ENCODE peak calls at places on chromosomes 1 and 21, in six cellular contexts. N, R, Q, H, U and I are unnamed samples. For H3K4me1, the result is how much of the 10 kb centered on the place peaks cover.

GRCh38 chr1:24901791-24902470 is 28.1 kb downstream of the RUNX3 start:
- DNase-seq in N (no peak), R (no peak), Q (no peak), H (no peak), U (no peak), I (peak)

GRCh38 chr1:228315945-228316588 is 90.6 kb downstream of the TRIM11 start:
- DNase-seq in N (no peak), R (no peak), Q (no peak), H (no peak), U (no peak), I (no peak)

GRCh38 chr1:33392639-33393038 is 38.3 kb downstream of the PHC2 start:
- DNase-seq in N (peak), R (no peak), Q (no peak), H (no peak), U (no peak), I (no peak)

GRCh38 chr1:198811436-198811835 is 172.6 kb downstream of the PTPRC start:
- DNase-seq in N (no peak), R (no peak), Q (no peak), H (no peak), U (no peak), I (no peak)

GRCh38 chr1:247548847-247549246 is at the start of gene GCSAML:
- DNase-seq in N (no peak), R (no peak), Q (no peak), H (no peak), U (no peak), I (no peak)

GRCh38 chr1:244075247-244075722 is 24.2 kb downstream of the ZBTB18 start:
- DNase-seq in N (no peak), R (peak), Q (no peak), H (no peak), U (no peak), I (no peak)

GRCh38 chr1:206855863-206856262 is 9.6 kb upstream of the IL20 start:
- DNase-seq in N (no peak), R (no peak), Q (no peak), H (no peak), U (no peak), I (no peak)

GRCh38 chr1:17798011-17798410 is 42.9 kb downstream of the ACTL8 start:
- DNase-seq in N (no peak), R (no peak), Q (no peak), H (no peak), U (no peak), I (no peak)

GRCh38 chr1:161427733-161428516 is 60.2 kb upstream of the CFAP126 start:
- DNase-seq in N (no peak), R (no peak), Q (no peak), H (no peak), U (peak), I (no peak)

GRCh38 chr1:234240680-234241079 is 132.6 kb upstream of the COA6 start:
- DNase-seq in N (no peak), R (no peak), Q (no peak), H (no peak), U (no peak), I (no peak)

GRCh38 chr1:109304221-109304915 is 2.4 kb downstream of the MYBPHL start:
- DNase-seq in N (no peak), R (no peak), Q (peak), H (no peak), U (no peak), I (no peak)

GRCh38 chr21:8991088-8991907 is 1530.1 kb upstream of the TPTE start:
- DNase-seq in N (no peak), R (no peak), Q (no peak), H (no peak), U (no peak), I (no peak)

GRCh38 chr1:206633708-206634121 is 1.6 kb upstream of the DYRK3 start:
- DNase-seq in N (no peak), R (no peak), Q (no peak), H (no peak), U (no peak), I (no peak)

GRCh38 chr1:69492286-69492685 is 75.4 kb upstream of the LRRC7 start:
- DNase-seq in N (no peak), R (no peak), Q (no peak), H (no peak), U (no peak), I (no peak)

GRCh38 chr1:113142791-113143190 is 69.8 kb downstream of the LRIG2 start:
- DNase-seq in N (no peak), R (no peak), Q (no peak), H (no peak), U (no peak), I (no peak)

GRCh38 chr21:32021319-32022027 is 148.7 kb downstream of the HUNK start:
- DNase-seq in N (no peak), R (no peak), Q (peak), H (peak), U (no peak), I (no peak)

GRCh38 chr1:18294437-18295176 is 186.1 kb upstream of the KLHDC7A start:
- DNase-seq in N (no peak), R (no peak), Q (no peak), H (no peak), U (no peak), I (no peak)

GRCh38 chr1:53295746-53296722 is 31.8 kb downstream of the LRP8 start:
- DNase-seq in N (peak), R (no peak), Q (no peak), H (no peak), U (no peak), I (no peak)

GRCh38 chr1:204468206-204468605 is 26.4 kb downstream of the PIK3C2B start:
- DNase-seq in N (no peak), R (no peak), Q (no peak), H (no peak), U (no peak), I (no peak)

GRCh38 chr1:156709743-156710489 is 4.5 kb upstream of the CRABP2 start:
- DNase-seq in N (peak), R (peak), Q (peak), H (peak), U (no peak), I (no peak)

GRCh38 chr1:203137324-203137723 is 9.8 kb downstream of the ADORA1 start:
- DNase-seq in N (no peak), R (no peak), Q (no peak), H (no peak), U (no peak), I (no peak)

GRCh38 chr1:45765999-45766792 is 15.7 kb upstream of the IPP start:
- DNase-seq in N (no peak), R (no peak), Q (no peak), H (no peak), U (no peak), I (no peak)

GRCh38 chr21:42038826-42039425 is 28.8 kb upstream of the ZBTB21 start:
- DNase-seq in N (no peak), R (no peak), Q (no peak), H (no peak), U (no peak), I (no peak)

GRCh38 chr21:42040411-42041180 is 30.4 kb upstream of the ZBTB21 start:
- DNase-seq in N (no peak), R (no peak), Q (no peak), H (peak), U (no peak), I (no peak)

GRCh38 chr21:42041246-42041645 is 29.9 kb upstream of the UMODL1 start:
- DNase-seq in N (no peak), R (no peak), Q (no peak), H (no peak), U (no peak), I (no peak)

GRCh38 chr21:42039470-42039901 is 29.3 kb upstream of the ZBTB21 start:
- DNase-seq in N (no peak), R (peak), Q (no peak), H (no peak), U (no peak), I (no peak)

GRCh38 chr21:42039911-42040351 is 29.8 kb upstream of the ZBTB21 start:
- DNase-seq in N (no peak), R (no peak), Q (peak), H (peak), U (no peak), I (no peak)
- H3K27ac ChIP-seq in N (peak), R (peak), Q (peak), H (peak), U (no peak), I (no peak)

DNA sequence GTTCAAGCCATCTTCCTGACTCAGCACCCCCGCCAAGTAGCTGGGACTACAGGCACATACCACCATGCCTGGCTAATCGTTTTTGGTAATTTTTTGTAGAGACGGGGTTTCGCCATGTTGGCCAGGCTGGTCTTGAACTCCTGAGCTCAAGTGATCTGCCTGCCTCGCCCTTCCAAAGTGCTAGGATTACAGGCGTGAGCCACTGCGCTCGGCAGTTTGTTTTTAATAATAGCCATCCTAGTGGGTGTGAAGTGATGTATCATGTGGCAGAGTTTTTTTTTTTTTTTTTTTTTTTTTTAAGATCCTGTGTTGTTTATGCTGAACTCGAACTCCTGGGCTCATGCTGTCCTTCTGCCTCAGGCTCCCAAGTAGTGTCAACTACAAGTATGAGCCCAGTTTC is 51.8 kb downstream of the SPEN start:
- DNase-seq in N (no peak), R (no peak), Q (no peak), H (no peak), U (no peak), I (no peak)
- H3K4me1 ChIP-seq in N (under half), R (under half), Q (half or more), H (half or more), U (under half), I (under half)

GRCh38 chr21:28632718-28633408 is 359.8 kb downstream of the LTN1 start:
- DNase-seq in N (no peak), R (no peak), Q (no peak), H (no peak), U (no peak), I (no peak)
- H3K27ac ChIP-seq in N (peak), R (peak), Q (peak), H (peak), U (no peak), I (no peak)

GRCh38 chr1:14941865-14942264 is 211.7 kb upstream of the TMEM51 start:
- DNase-seq in N (no peak), R (no peak), Q (no peak), H (no peak), U (no peak), I (no peak)
- H3K4me1 ChIP-seq in N (under half), R (under half), Q (half or more), H (under half), U (under half), I (under half)

GRCh38 chr1:245126530-245126929 is 28.3 kb upstream of the KIF26B start:
- DNase-seq in N (no peak), R (no peak), Q (no peak), H (no peak), U (no peak), I (no peak)
- H3K27ac ChIP-seq in N (no peak), R (no peak), Q (no peak), H (no peak), U (no peak), I (no peak)

DNA sequence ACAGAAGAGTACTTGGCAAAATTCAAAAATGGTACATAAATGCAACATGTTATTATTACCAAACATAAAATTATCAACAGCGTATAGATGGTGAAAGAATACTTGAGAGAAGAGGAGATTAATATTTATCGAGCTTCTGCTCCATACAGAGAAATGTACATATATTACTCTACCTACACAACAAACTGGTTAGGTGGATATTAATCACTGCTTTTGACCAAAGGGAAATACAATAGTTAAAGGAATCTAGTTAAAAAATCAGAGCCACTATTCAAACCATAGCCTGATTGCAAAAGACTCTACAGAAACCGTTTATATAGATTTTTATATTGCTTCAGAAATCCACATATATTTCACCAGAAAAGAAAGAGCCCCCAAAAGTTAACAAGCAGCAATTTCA is 379.3 kb upstream of the PRMT6 start:
- DNase-seq in N (no peak), R (no peak), Q (no peak), H (no peak), U (no peak), I (no peak)
- H3K4me1 ChIP-seq in N (under half), R (under half), Q (under half), H (under half), U (under half), I (under half)

GRCh38 chr1:9613625-9614299 is 25.1 kb downstream of the TMEM201 start:
- DNase-seq in N (no peak), R (no peak), Q (no peak), H (no peak), U (no peak), I (no peak)
- H3K27ac ChIP-seq in N (no peak), R (no peak), Q (no peak), H (no peak), U (no peak), I (no peak)

DNA sequence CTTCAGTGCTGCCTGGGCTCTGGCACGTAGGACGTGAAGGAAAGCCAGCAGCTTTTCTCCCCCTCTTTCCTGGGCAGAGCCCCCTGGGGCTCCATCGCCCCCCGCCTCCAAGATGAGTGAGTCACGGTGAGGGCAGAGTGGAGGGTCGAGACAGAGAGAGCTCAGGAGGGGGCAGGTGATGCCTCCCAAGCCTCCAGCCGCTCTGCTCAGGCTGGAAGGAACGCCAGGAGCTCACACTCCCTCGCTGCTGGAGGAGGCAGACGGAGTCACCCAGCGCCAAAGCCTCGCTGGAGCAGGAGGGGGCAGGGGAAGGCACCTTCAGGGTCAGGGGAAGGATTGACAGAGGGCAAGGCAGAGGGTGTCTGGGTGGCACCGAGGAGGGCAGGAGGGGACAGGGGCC is 119.5 kb downstream of the CASZ1 start:
- DNase-seq in N (no peak), R (no peak), Q (no peak), H (no peak), U (no peak), I (no peak)
- H3K4me1 ChIP-seq in N (under half), R (under half), Q (half or more), H (half or more), U (half or more), I (under half)

GRCh38 chr1:205631010-205631726 is 643 bp downstream of the ELK4 start:
- DNase-seq in N (peak), R (peak), Q (peak), H (peak), U (peak), I (peak)

GRCh38 chr1:205627956-205628355 is 3.9 kb downstream of the ELK4 start:
- DNase-seq in N (no peak), R (no peak), Q (no peak), H (no peak), U (no peak), I (no peak)

GRCh38 chr1:205630241-205630640 is 1.6 kb downstream of the ELK4 start:
- DNase-seq in N (peak), R (no peak), Q (no peak), H (no peak), U (no peak), I (no peak)

GRCh38 chr1:205630651-205631009 is 1.2 kb downstream of the ELK4 start:
- DNase-seq in N (no peak), R (no peak), Q (no peak), H (no peak), U (no peak), I (no peak)

DNA sequence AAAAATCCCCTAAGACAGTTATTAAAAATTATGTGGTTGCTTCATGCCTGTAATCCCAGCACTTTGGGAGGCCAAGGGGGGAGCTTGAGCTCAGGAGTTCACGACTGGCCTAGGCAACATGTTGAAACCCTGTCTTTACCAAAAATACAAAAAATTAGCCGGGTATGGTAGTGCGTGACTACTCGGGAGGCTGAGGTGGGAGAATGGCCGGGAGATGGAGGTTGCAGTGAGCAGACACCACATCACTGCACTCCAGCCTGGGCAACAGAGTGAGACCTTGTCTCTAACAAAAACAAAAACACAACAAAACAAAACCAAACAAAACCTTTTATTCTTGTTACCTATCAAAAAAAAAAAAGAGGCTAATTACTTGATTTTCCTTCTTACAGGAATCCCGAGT is 2.1 kb downstream of the ELK4 start:
- DNase-seq in N (no peak), R (no peak), Q (no peak), H (no peak), U (no peak), I (no peak)
- H3K27ac ChIP-seq in N (peak), R (no peak), Q (peak), H (peak), U (peak), I (peak)

GRCh38 chr1:39332291-39332690 is 127.8 kb downstream of the MACF1 start:
- DNase-seq in N (no peak), R (no peak), Q (no peak), H (no peak), U (no peak), I (no peak)

GRCh38 chr1:39332828-39333227 is 128.3 kb downstream of the MACF1 start:
- DNase-seq in N (no peak), R (no peak), Q (no peak), H (no peak), U (no peak), I (no peak)

GRCh38 chr1:39333296-39333695 is 128.8 kb downstream of the MACF1 start:
- DNase-seq in N (no peak), R (peak), Q (no peak), H (no peak), U (no peak), I (no peak)

GRCh38 chr1:39337067-39337466 is 132.6 kb downstream of the MACF1 start:
- DNase-seq in N (no peak), R (no peak), Q (no peak), H (no peak), U (no peak), I (no peak)

DNA sequence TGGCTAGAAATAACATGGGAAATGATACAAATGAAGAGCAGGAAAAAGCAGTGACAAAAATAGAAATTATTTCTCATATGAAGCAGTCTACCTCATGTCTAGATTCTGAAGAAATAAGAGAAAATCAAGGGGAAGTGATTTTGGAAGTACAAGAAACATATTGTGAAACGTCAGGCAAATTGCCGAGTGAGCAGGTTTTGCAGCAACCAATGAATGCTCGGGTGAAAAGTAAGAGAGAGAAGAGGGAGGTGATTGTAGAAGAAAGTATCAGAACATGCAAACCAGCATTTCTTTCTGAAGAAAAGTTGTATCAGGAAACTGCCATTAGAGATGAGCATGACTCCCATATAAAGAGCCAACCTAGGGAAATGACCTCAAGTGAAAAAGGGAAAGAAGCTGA is 130.8 kb downstream of the MACF1 start:
- DNase-seq in N (no peak), R (peak), Q (no peak), H (no peak), U (no peak), I (no peak)
- H3K4me1 ChIP-seq in N (under half), R (under half), Q (under half), H (under half), U (under half), I (under half)